ENCODE peak calls at places on chromosomes 12 and 14, in five cellular contexts. B is cardiac septum, X is HTR-8/SVneo, J is NAMALWA, W is cardiac fibroblast. I is an unnamed sample.

GRCh38 chr12:9787340-9787737 is 26.6 kb upstream of the CD69 start:
- DNase-seq in J (no peak), B (no peak), X (no peak), W (peak), I (peak)

GRCh38 chr14:54857830-54858269 is 44.8 kb downstream of the GCH1 start:
- DNase-seq in X (no peak), W (peak), J (peak), B (no peak), I (peak)

GRCh38 chr12:1474567-1475153 is 119.7 kb downstream of the FBXL14 start:
- DNase-seq in J (no peak), W (peak), X (peak), B (no peak), I (no peak)

GRCh38 chr14:63672417-63673180 is 30.9 kb upstream of the WDR89 start:
- DNase-seq in J (no peak), B (no peak), W (no peak), X (no peak), I (no peak)

GRCh38 chr12:29008786-29009185 is 140.3 kb upstream of the FAR2 start:
- DNase-seq in J (no peak), B (no peak), X (no peak), W (no peak), I (no peak)

GRCh38 chr14:95774265-95775160 is 60.6 kb upstream of the TCL1A start:
- DNase-seq in B (no peak), W (peak), X (peak), J (peak), I (peak)

GRCh38 chr14:104422301-104423223 is 157.0 kb upstream of the C14orf180 start:
- DNase-seq in W (no peak), X (no peak), B (peak), J (no peak), I (no peak)

GRCh38 chr12:4781212-4781611 is 61.0 kb downstream of the GALNT8 start:
- DNase-seq in X (no peak), B (no peak), W (no peak), J (no peak), I (no peak)

GRCh38 chr14:100504372-100505078 is 82.7 kb downstream of the BEGAIN start:
- DNase-seq in X (peak), B (no peak), J (no peak), W (no peak), I (no peak)

GRCh38 chr12:1639538-1639937 is 10.5 kb downstream of the WNT5B start:
- DNase-seq in W (no peak), J (no peak), B (no peak), X (no peak), I (no peak)

GRCh38 chr14:21268612-21269251 is 510 bp downstream of the HNRNPC start:
- DNase-seq in X (no peak), B (no peak), J (peak), W (peak), I (peak)